ENCODE peak calls at places on chromosome 6, in seven cellular contexts. D, N, K, C, A, X and B are unnamed samples.
A peak's percentile ranks its signal among the peaks of the same experiment; 100 is the strongest.

GRCh38 chr6:54988576-54988975 is 142.0 kb downstream of the FAM83B start:
- DNase-seq in D (no peak), N (no peak), K (no peak), C (no peak), A (no peak), X (no peak), B (no peak)

GRCh38 chr6:3518356-3518841 is 61.5 kb upstream of the SLC22A23 start:
- DNase-seq in D (no peak), N (peak; percentile 93), K (peak; percentile 86), C (peak; percentile 98), A (no peak), X (no peak), B (no peak)

GRCh38 chr6:37373822-37374514 is 20.2 kb downstream of the RNF8 start:
- DNase-seq in D (no peak), N (no peak), K (no peak), C (peak; percentile 30), A (no peak), X (no peak), B (no peak)

GRCh38 chr6:35202066-35202546 is 11.7 kb upstream of the SCUBE3 start:
- DNase-seq in D (no peak), N (no peak), K (no peak), C (no peak), A (no peak), X (no peak), B (no peak)

GRCh38 chr6:5135783-5136376 is 50.7 kb downstream of the PPP1R3G start:
- DNase-seq in D (peak; percentile 9), N (no peak), K (peak; percentile 57), C (peak; percentile 36), A (no peak), X (no peak), B (no peak)

GRCh38 chr6:169248521-169248971 is 5.1 kb downstream of the THBS2 start:
- DNase-seq in D (no peak), N (no peak), K (no peak), C (no peak), A (no peak), X (no peak), B (no peak)

GRCh38 chr6:54646551-54647300 is 199.8 kb upstream of the FAM83B start:
- DNase-seq in D (no peak), N (no peak), K (no peak), C (no peak), A (no peak), X (no peak), B (no peak)

GRCh38 chr6:160973311-160973710 is 18.3 kb upstream of the MAP3K4 start:
- DNase-seq in D (no peak), N (peak; percentile 14), K (peak; percentile 56), C (no peak), A (no peak), X (no peak), B (no peak)

GRCh38 chr6:99359800-99360199 is 10.3 kb upstream of the FAXC start:
- DNase-seq in D (no peak), N (no peak), K (no peak), C (no peak), A (no peak), X (no peak), B (no peak)

GRCh38 chr6:170026272-170027110 is 264.4 kb downstream of the DLL1 start:
- DNase-seq in D (no peak), N (no peak), K (peak; percentile 88), C (no peak), A (no peak), X (no peak), B (no peak)

GRCh38 chr6:138986578-138986977 is 1.5 kb downstream of the REPS1 start:
- DNase-seq in D (no peak), N (peak; percentile 11), K (no peak), C (peak; percentile 31), A (no peak), X (no peak), B (no peak)

GRCh38 chr6:148465011-148465335 is 122.3 kb downstream of the SASH1 start:
- DNase-seq in D (no peak), N (no peak), K (no peak), C (no peak), A (no peak), X (no peak), B (no peak)

GRCh38 chr6:6857528-6857927 is 250.2 kb upstream of the RREB1 start:
- DNase-seq in D (no peak), N (no peak), K (no peak), C (no peak), A (no peak), X (no peak), B (no peak)

GRCh38 chr6:133707456-133707855 is 181.5 kb upstream of the TCF21 start:
- DNase-seq in D (no peak), N (peak; percentile 89), K (no peak), C (peak; percentile 93), A (no peak), X (no peak), B (no peak)

GRCh38 chr6:38773338-38773737 is 58.2 kb downstream of the DNAH8 start:
- DNase-seq in D (no peak), N (no peak), K (peak; percentile 62), C (no peak), A (no peak), X (no peak), B (no peak)

GRCh38 chr6:52577022-52577777 is at the start of gene TRAM2:
- DNase-seq in D (peak; percentile 35), N (peak; percentile 68), K (peak; percentile 80), C (peak; percentile 83), A (peak; percentile 78), X (peak; percentile 34), B (no peak)